ENCODE peak calls at places on chromosomes 4 and X, in ten cellular contexts. One of them, this sample, is unnamed.

GRCh38 chr4:111847256-111848108 is 297.8 kb upstream of the FAM241A start:
- DNase-seq in memory B cell: no peak
- DNase-seq in transverse colon: no peak
- DNase-seq in aorta: no peak
- DNase-seq in astrocyte of the spinal cord: no peak
- DNase-seq in HL-60: no peak
- DNase-seq in upper lobe of left lung: no peak
- DNase-seq in fibroblast of lung: peak
- DNase-seq in stimulated activated CD4-positive, alpha-beta T cell treated with anti-CD3 and anti-CD28 coated beads, Interleukin-2, amount 100 ng/mL, for 48 hours: no peak
- DNase-seq in DND-41: no peak
- DNase-seq in this sample: no peak

GRCh38 chrX:21975827-21976226 is 35.3 kb downstream of the SMS start:
- DNase-seq in memory B cell: no peak
- DNase-seq in transverse colon: no peak
- DNase-seq in aorta: no peak
- DNase-seq in astrocyte of the spinal cord: peak
- DNase-seq in HL-60: no peak
- DNase-seq in upper lobe of left lung: no peak
- DNase-seq in fibroblast of lung: peak
- DNase-seq in stimulated activated CD4-positive, alpha-beta T cell treated with anti-CD3 and anti-CD28 coated beads, Interleukin-2, amount 100 ng/mL, for 48 hours: no peak
- DNase-seq in DND-41: no peak
- DNase-seq in this sample: no peak

GRCh38 chr4:184099541-184099966 is 118.1 kb downstream of the ENPP6 start:
- DNase-seq in memory B cell: no peak
- DNase-seq in transverse colon: no peak
- DNase-seq in aorta: no peak
- DNase-seq in astrocyte of the spinal cord: no peak
- DNase-seq in HL-60: no peak
- DNase-seq in upper lobe of left lung: no peak
- DNase-seq in fibroblast of lung: peak
- DNase-seq in stimulated activated CD4-positive, alpha-beta T cell treated with anti-CD3 and anti-CD28 coated beads, Interleukin-2, amount 100 ng/mL, for 48 hours: no peak
- DNase-seq in DND-41: no peak
- DNase-seq in this sample: no peak

GRCh38 chr4:123649644-123650356 is 253.2 kb downstream of the SPRY1 start:
- DNase-seq in memory B cell: no peak
- DNase-seq in transverse colon: peak
- DNase-seq in aorta: no peak
- DNase-seq in astrocyte of the spinal cord: peak
- DNase-seq in HL-60: no peak
- DNase-seq in upper lobe of left lung: peak
- DNase-seq in fibroblast of lung: peak
- DNase-seq in stimulated activated CD4-positive, alpha-beta T cell treated with anti-CD3 and anti-CD28 coated beads, Interleukin-2, amount 100 ng/mL, for 48 hours: no peak
- DNase-seq in DND-41: no peak
- DNase-seq in this sample: no peak

GRCh38 chrX:150507251-150507856 is 61.1 kb upstream of the MTM1 start:
- DNase-seq in memory B cell: no peak
- DNase-seq in transverse colon: peak
- DNase-seq in aorta: peak
- DNase-seq in astrocyte of the spinal cord: peak
- DNase-seq in HL-60: no peak
- DNase-seq in upper lobe of left lung: no peak
- DNase-seq in fibroblast of lung: no peak
- DNase-seq in stimulated activated CD4-positive, alpha-beta T cell treated with anti-CD3 and anti-CD28 coated beads, Interleukin-2, amount 100 ng/mL, for 48 hours: no peak
- DNase-seq in DND-41: no peak
- DNase-seq in this sample: no peak

GRCh38 chrX:55127692-55128091 is 38.9 kb downstream of the PAGE2 start:
- DNase-seq in memory B cell: no peak
- DNase-seq in transverse colon: no peak
- DNase-seq in aorta: no peak
- DNase-seq in astrocyte of the spinal cord: no peak
- DNase-seq in HL-60: peak
- DNase-seq in upper lobe of left lung: no peak
- DNase-seq in fibroblast of lung: peak
- DNase-seq in stimulated activated CD4-positive, alpha-beta T cell treated with anti-CD3 and anti-CD28 coated beads, Interleukin-2, amount 100 ng/mL, for 48 hours: no peak
- DNase-seq in DND-41: no peak
- DNase-seq in this sample: no peak

GRCh38 chr4:41281038-41281634 is 24.4 kb downstream of the UCHL1 start:
- DNase-seq in memory B cell: peak
- DNase-seq in transverse colon: peak
- DNase-seq in aorta: no peak
- DNase-seq in astrocyte of the spinal cord: peak
- DNase-seq in HL-60: peak
- DNase-seq in upper lobe of left lung: peak
- DNase-seq in fibroblast of lung: peak
- DNase-seq in stimulated activated CD4-positive, alpha-beta T cell treated with anti-CD3 and anti-CD28 coated beads, Interleukin-2, amount 100 ng/mL, for 48 hours: peak
- DNase-seq in DND-41: peak
- DNase-seq in this sample: peak

GRCh38 chr4:162921178-162921785 is 245.4 kb downstream of the NAF1 start:
- DNase-seq in memory B cell: no peak
- DNase-seq in transverse colon: no peak
- DNase-seq in aorta: no peak
- DNase-seq in astrocyte of the spinal cord: no peak
- DNase-seq in HL-60: no peak
- DNase-seq in upper lobe of left lung: no peak
- DNase-seq in fibroblast of lung: no peak
- DNase-seq in stimulated activated CD4-positive, alpha-beta T cell treated with anti-CD3 and anti-CD28 coated beads, Interleukin-2, amount 100 ng/mL, for 48 hours: no peak
- DNase-seq in DND-41: no peak
- DNase-seq in this sample: no peak

GRCh38 chr4:139950568-139950967 is 203.4 kb downstream of the MAML3 start:
- DNase-seq in memory B cell: no peak
- DNase-seq in transverse colon: no peak
- DNase-seq in aorta: no peak
- DNase-seq in astrocyte of the spinal cord: peak
- DNase-seq in HL-60: no peak
- DNase-seq in upper lobe of left lung: peak
- DNase-seq in fibroblast of lung: no peak
- DNase-seq in stimulated activated CD4-positive, alpha-beta T cell treated with anti-CD3 and anti-CD28 coated beads, Interleukin-2, amount 100 ng/mL, for 48 hours: peak
- DNase-seq in DND-41: peak
- DNase-seq in this sample: peak

GRCh38 chr4:73139991-73140390 is 70.5 kb upstream of the COX18 start:
- DNase-seq in memory B cell: no peak
- DNase-seq in transverse colon: no peak
- DNase-seq in aorta: no peak
- DNase-seq in astrocyte of the spinal cord: peak
- DNase-seq in HL-60: no peak
- DNase-seq in upper lobe of left lung: no peak
- DNase-seq in fibroblast of lung: no peak
- DNase-seq in stimulated activated CD4-positive, alpha-beta T cell treated with anti-CD3 and anti-CD28 coated beads, Interleukin-2, amount 100 ng/mL, for 48 hours: no peak
- DNase-seq in DND-41: no peak
- DNase-seq in this sample: no peak

GRCh38 chr4:152850377-152850776 is 70.6 kb downstream of the ARFIP1 start:
- DNase-seq in memory B cell: no peak
- DNase-seq in transverse colon: no peak
- DNase-seq in aorta: no peak
- DNase-seq in astrocyte of the spinal cord: no peak
- DNase-seq in HL-60: peak
- DNase-seq in upper lobe of left lung: peak
- DNase-seq in fibroblast of lung: peak
- DNase-seq in stimulated activated CD4-positive, alpha-beta T cell treated with anti-CD3 and anti-CD28 coated beads, Interleukin-2, amount 100 ng/mL, for 48 hours: no peak
- DNase-seq in DND-41: peak
- DNase-seq in this sample: no peak

GRCh38 chr4:153271820-153272219 is 67.6 kb downstream of the TRIM2 start:
- DNase-seq in memory B cell: no peak
- DNase-seq in transverse colon: no peak
- DNase-seq in aorta: no peak
- DNase-seq in astrocyte of the spinal cord: no peak
- DNase-seq in HL-60: no peak
- DNase-seq in upper lobe of left lung: no peak
- DNase-seq in fibroblast of lung: no peak
- DNase-seq in stimulated activated CD4-positive, alpha-beta T cell treated with anti-CD3 and anti-CD28 coated beads, Interleukin-2, amount 100 ng/mL, for 48 hours: no peak
- DNase-seq in DND-41: no peak
- DNase-seq in this sample: no peak

GRCh38 chr4:120052840-120053239 is 13.8 kb downstream of the MAD2L1 start:
- DNase-seq in memory B cell: no peak
- DNase-seq in transverse colon: no peak
- DNase-seq in aorta: peak
- DNase-seq in astrocyte of the spinal cord: peak
- DNase-seq in HL-60: no peak
- DNase-seq in upper lobe of left lung: peak
- DNase-seq in fibroblast of lung: peak
- DNase-seq in stimulated activated CD4-positive, alpha-beta T cell treated with anti-CD3 and anti-CD28 coated beads, Interleukin-2, amount 100 ng/mL, for 48 hours: no peak
- DNase-seq in DND-41: no peak
- DNase-seq in this sample: no peak

GRCh38 chrX:51494409-51494808 is 2.0 kb downstream of the NUDT11 start:
- DNase-seq in memory B cell: no peak
- DNase-seq in transverse colon: no peak
- DNase-seq in aorta: no peak
- DNase-seq in astrocyte of the spinal cord: peak
- DNase-seq in HL-60: no peak
- DNase-seq in upper lobe of left lung: no peak
- DNase-seq in fibroblast of lung: peak
- DNase-seq in stimulated activated CD4-positive, alpha-beta T cell treated with anti-CD3 and anti-CD28 coated beads, Interleukin-2, amount 100 ng/mL, for 48 hours: no peak
- DNase-seq in DND-41: no peak
- DNase-seq in this sample: no peak

GRCh38 chr4:156774422-156774821 is 197.2 kb downstream of the PDGFC start:
- DNase-seq in memory B cell: no peak
- DNase-seq in transverse colon: no peak
- DNase-seq in aorta: peak
- DNase-seq in astrocyte of the spinal cord: peak
- DNase-seq in HL-60: no peak
- DNase-seq in upper lobe of left lung: no peak
- DNase-seq in fibroblast of lung: peak
- DNase-seq in stimulated activated CD4-positive, alpha-beta T cell treated with anti-CD3 and anti-CD28 coated beads, Interleukin-2, amount 100 ng/mL, for 48 hours: no peak
- DNase-seq in DND-41: no peak
- DNase-seq in this sample: no peak

GRCh38 chr4:24988776-24989175 is 42.0 kb downstream of the LGI2 start:
- DNase-seq in memory B cell: no peak
- DNase-seq in transverse colon: no peak
- DNase-seq in aorta: no peak
- DNase-seq in astrocyte of the spinal cord: no peak
- DNase-seq in HL-60: no peak
- DNase-seq in upper lobe of left lung: no peak
- DNase-seq in fibroblast of lung: peak
- DNase-seq in stimulated activated CD4-positive, alpha-beta T cell treated with anti-CD3 and anti-CD28 coated beads, Interleukin-2, amount 100 ng/mL, for 48 hours: no peak
- DNase-seq in DND-41: no peak
- DNase-seq in this sample: no peak

GRCh38 chrX:118495958-118496762 is 545 bp downstream of the DOCK11 start:
- DNase-seq in memory B cell: peak
- DNase-seq in transverse colon: peak
- DNase-seq in aorta: peak
- DNase-seq in astrocyte of the spinal cord: peak
- DNase-seq in HL-60: peak
- DNase-seq in upper lobe of left lung: peak
- DNase-seq in fibroblast of lung: peak
- DNase-seq in stimulated activated CD4-positive, alpha-beta T cell treated with anti-CD3 and anti-CD28 coated beads, Interleukin-2, amount 100 ng/mL, for 48 hours: peak
- DNase-seq in DND-41: peak
- DNase-seq in this sample: peak

GRCh38 chr4:40763228-40763716 is 13.5 kb downstream of the NSUN7 start:
- DNase-seq in memory B cell: no peak
- DNase-seq in transverse colon: no peak
- DNase-seq in aorta: no peak
- DNase-seq in astrocyte of the spinal cord: peak
- DNase-seq in HL-60: no peak
- DNase-seq in upper lobe of left lung: no peak
- DNase-seq in fibroblast of lung: peak
- DNase-seq in stimulated activated CD4-positive, alpha-beta T cell treated with anti-CD3 and anti-CD28 coated beads, Interleukin-2, amount 100 ng/mL, for 48 hours: peak
- DNase-seq in DND-41: peak
- DNase-seq in this sample: peak

GRCh38 chr4:173529505-173530325 is at the start of gene HAND2:
- DNase-seq in memory B cell: no peak
- DNase-seq in transverse colon: peak
- DNase-seq in aorta: peak
- DNase-seq in astrocyte of the spinal cord: no peak
- DNase-seq in HL-60: no peak
- DNase-seq in upper lobe of left lung: no peak
- DNase-seq in fibroblast of lung: peak
- DNase-seq in stimulated activated CD4-positive, alpha-beta T cell treated with anti-CD3 and anti-CD28 coated beads, Interleukin-2, amount 100 ng/mL, for 48 hours: no peak
- DNase-seq in DND-41: no peak
- DNase-seq in this sample: no peak

GRCh38 chr4:124459196-124459921 is 253.2 kb downstream of the ANKRD50 start:
- DNase-seq in memory B cell: no peak
- DNase-seq in transverse colon: no peak
- DNase-seq in aorta: no peak
- DNase-seq in astrocyte of the spinal cord: no peak
- DNase-seq in HL-60: no peak
- DNase-seq in upper lobe of left lung: no peak
- DNase-seq in fibroblast of lung: no peak
- DNase-seq in stimulated activated CD4-positive, alpha-beta T cell treated with anti-CD3 and anti-CD28 coated beads, Interleukin-2, amount 100 ng/mL, for 48 hours: no peak
- DNase-seq in DND-41: no peak
- DNase-seq in this sample: no peak

GRCh38 chr4:2068198-2068470 is 9.0 kb downstream of the NAT8L start:
- DNase-seq in memory B cell: no peak
- DNase-seq in transverse colon: no peak
- DNase-seq in aorta: peak
- DNase-seq in astrocyte of the spinal cord: no peak
- DNase-seq in HL-60: no peak
- DNase-seq in upper lobe of left lung: no peak
- DNase-seq in fibroblast of lung: no peak
- DNase-seq in stimulated activated CD4-positive, alpha-beta T cell treated with anti-CD3 and anti-CD28 coated beads, Interleukin-2, amount 100 ng/mL, for 48 hours: no peak
- DNase-seq in DND-41: no peak
- DNase-seq in this sample: no peak

GRCh38 chrX:20488473-20488872 is 221.8 kb upstream of the RPS6KA3 start:
- DNase-seq in memory B cell: no peak
- DNase-seq in transverse colon: no peak
- DNase-seq in aorta: no peak
- DNase-seq in astrocyte of the spinal cord: no peak
- DNase-seq in HL-60: no peak
- DNase-seq in upper lobe of left lung: no peak
- DNase-seq in fibroblast of lung: no peak
- DNase-seq in stimulated activated CD4-positive, alpha-beta T cell treated with anti-CD3 and anti-CD28 coated beads, Interleukin-2, amount 100 ng/mL, for 48 hours: no peak
- DNase-seq in DND-41: no peak
- DNase-seq in this sample: no peak

GRCh38 chrX:54980334-54980733 is 13.7 kb downstream of the PFKFB1 start:
- DNase-seq in memory B cell: no peak
- DNase-seq in transverse colon: no peak
- DNase-seq in aorta: no peak
- DNase-seq in astrocyte of the spinal cord: no peak
- DNase-seq in HL-60: no peak
- DNase-seq in upper lobe of left lung: no peak
- DNase-seq in fibroblast of lung: no peak
- DNase-seq in stimulated activated CD4-positive, alpha-beta T cell treated with anti-CD3 and anti-CD28 coated beads, Interleukin-2, amount 100 ng/mL, for 48 hours: no peak
- DNase-seq in DND-41: no peak
- DNase-seq in this sample: no peak

GRCh38 chrX:4547218-4547836 is 833.9 kb upstream of the PRKX start:
- DNase-seq in memory B cell: peak
- DNase-seq in transverse colon: peak
- DNase-seq in aorta: peak
- DNase-seq in astrocyte of the spinal cord: peak
- DNase-seq in HL-60: no peak
- DNase-seq in upper lobe of left lung: peak
- DNase-seq in fibroblast of lung: peak
- DNase-seq in stimulated activated CD4-positive, alpha-beta T cell treated with anti-CD3 and anti-CD28 coated beads, Interleukin-2, amount 100 ng/mL, for 48 hours: peak
- DNase-seq in DND-41: peak
- DNase-seq in this sample: peak

GRCh38 chr4:128725405-128725804 is 84.1 kb upstream of the JADE1 start:
- DNase-seq in memory B cell: no peak
- DNase-seq in transverse colon: no peak
- DNase-seq in aorta: no peak
- DNase-seq in astrocyte of the spinal cord: no peak
- DNase-seq in HL-60: no peak
- DNase-seq in upper lobe of left lung: no peak
- DNase-seq in fibroblast of lung: no peak
- DNase-seq in stimulated activated CD4-positive, alpha-beta T cell treated with anti-CD3 and anti-CD28 coated beads, Interleukin-2, amount 100 ng/mL, for 48 hours: no peak
- DNase-seq in DND-41: no peak
- DNase-seq in this sample: no peak

GRCh38 chr4:74304136-74304628 is 4.1 kb upstream of the EPGN start:
- DNase-seq in memory B cell: no peak
- DNase-seq in transverse colon: no peak
- DNase-seq in aorta: no peak
- DNase-seq in astrocyte of the spinal cord: no peak
- DNase-seq in HL-60: no peak
- DNase-seq in upper lobe of left lung: no peak
- DNase-seq in fibroblast of lung: no peak
- DNase-seq in stimulated activated CD4-positive, alpha-beta T cell treated with anti-CD3 and anti-CD28 coated beads, Interleukin-2, amount 100 ng/mL, for 48 hours: no peak
- DNase-seq in DND-41: no peak
- DNase-seq in this sample: no peak

GRCh38 chr4:115944146-115944905 is 830.9 kb upstream of the NDST4 start:
- DNase-seq in memory B cell: no peak
- DNase-seq in transverse colon: no peak
- DNase-seq in aorta: no peak
- DNase-seq in astrocyte of the spinal cord: no peak
- DNase-seq in HL-60: no peak
- DNase-seq in upper lobe of left lung: no peak
- DNase-seq in fibroblast of lung: no peak
- DNase-seq in stimulated activated CD4-positive, alpha-beta T cell treated with anti-CD3 and anti-CD28 coated beads, Interleukin-2, amount 100 ng/mL, for 48 hours: no peak
- DNase-seq in DND-41: no peak
- DNase-seq in this sample: no peak

GRCh38 chr4:124433044-124433443 is 279.5 kb downstream of the ANKRD50 start:
- DNase-seq in memory B cell: no peak
- DNase-seq in transverse colon: no peak
- DNase-seq in aorta: no peak
- DNase-seq in astrocyte of the spinal cord: no peak
- DNase-seq in HL-60: no peak
- DNase-seq in upper lobe of left lung: no peak
- DNase-seq in fibroblast of lung: no peak
- DNase-seq in stimulated activated CD4-positive, alpha-beta T cell treated with anti-CD3 and anti-CD28 coated beads, Interleukin-2, amount 100 ng/mL, for 48 hours: no peak
- DNase-seq in DND-41: no peak
- DNase-seq in this sample: no peak